ENCODE peak calls at places on chromosomes 12 and 14, in six cellular contexts. Q is neuronal stem cell, J is IMR-90, L is H9, F is trophoblast cell, P is H1. S is an unnamed sample.

GRCh38 chr14:55711171-55711811 is 131.3 kb downstream of the KTN1 start:
- DNase-seq in Q (no peak), J (peak), L (no peak), F (peak), P (no peak), S (peak)

GRCh38 chr14:50397461-50398196 is 948 bp upstream of the CDKL1 start:
- DNase-seq in Q (no peak), J (no peak), L (no peak), F (peak), P (no peak), S (no peak)

GRCh38 chr14:68308695-68309094 is 484.2 kb downstream of the ZFP36L1 start:
- DNase-seq in Q (no peak), J (no peak), L (no peak), F (no peak), P (no peak), S (no peak)

GRCh38 chr14:104297721-104298401 is 159.5 kb downstream of the KIF26A start:
- DNase-seq in Q (no peak), J (no peak), L (no peak), F (no peak), P (no peak), S (no peak)

GRCh38 chr14:74935340-74935640 is 12.2 kb upstream of the RPS6KL1 start:
- DNase-seq in Q (no peak), J (no peak), L (no peak), F (no peak), P (no peak), S (no peak)

GRCh38 chr14:102155150-102155549 is 15.5 kb downstream of the WDR20 start:
- DNase-seq in Q (peak), J (peak), L (no peak), F (no peak), P (no peak), S (peak)

GRCh38 chr12:76820888-76821482 is 57.1 kb downstream of the ZDHHC17 start:
- DNase-seq in Q (peak), J (peak), L (peak), F (peak), P (peak), S (peak)

GRCh38 chr14:80003138-80003537 is 208.2 kb downstream of the DIO2 start:
- DNase-seq in Q (no peak), J (peak), L (no peak), F (peak), P (no peak), S (peak)

GRCh38 chr14:72291908-72292688 is 359.9 kb downstream of the RGS6 start:
- DNase-seq in Q (peak), J (peak), L (no peak), F (peak), P (peak), S (no peak)

GRCh38 chr12:4164591-4165558 is 108.7 kb upstream of the CCND2 start:
- DNase-seq in Q (peak), J (peak), L (peak), F (no peak), P (peak), S (peak)

GRCh38 chr14:89650077-89650978 is 233.3 kb upstream of the FOXN3 start:
- DNase-seq in Q (no peak), J (no peak), L (no peak), F (peak), P (no peak), S (no peak)

GRCh38 chr12:131044760-131045381 is 91.2 kb downstream of the ADGRD1 start:
- DNase-seq in Q (no peak), J (no peak), L (no peak), F (peak), P (no peak), S (no peak)

GRCh38 chr12:46445551-46446235 is 73.1 kb upstream of the SLC38A2 start:
- DNase-seq in Q (no peak), J (no peak), L (no peak), F (no peak), P (no peak), S (no peak)

GRCh38 chr12:99959549-99960170 is 25.1 kb downstream of the ANKS1B start:
- DNase-seq in Q (no peak), J (no peak), L (no peak), F (no peak), P (no peak), S (peak)

GRCh38 chr12:128339669-128340068 is 72.7 kb downstream of the TMEM132C start:
- DNase-seq in Q (no peak), J (no peak), L (no peak), F (no peak), P (no peak), S (no peak)

GRCh38 chr14:71204231-71204630 is 297.0 kb downstream of the PCNX1 start:
- DNase-seq in Q (no peak), J (no peak), L (no peak), F (no peak), P (no peak), S (no peak)

GRCh38 chr12:26891704-26892103 is 46.1 kb downstream of the INTS13 start:
- DNase-seq in Q (no peak), J (no peak), L (no peak), F (no peak), P (no peak), S (no peak)

GRCh38 chr12:55716582-55717396 is 943 bp downstream of the BLOC1S1 start:
- DNase-seq in Q (no peak), J (no peak), L (no peak), F (no peak), P (no peak), S (no peak)

GRCh38 chr14:54002653-54003052 is 46.0 kb upstream of the BMP4 start:
- DNase-seq in Q (no peak), J (peak), L (no peak), F (peak), P (no peak), S (peak)

DNA sequence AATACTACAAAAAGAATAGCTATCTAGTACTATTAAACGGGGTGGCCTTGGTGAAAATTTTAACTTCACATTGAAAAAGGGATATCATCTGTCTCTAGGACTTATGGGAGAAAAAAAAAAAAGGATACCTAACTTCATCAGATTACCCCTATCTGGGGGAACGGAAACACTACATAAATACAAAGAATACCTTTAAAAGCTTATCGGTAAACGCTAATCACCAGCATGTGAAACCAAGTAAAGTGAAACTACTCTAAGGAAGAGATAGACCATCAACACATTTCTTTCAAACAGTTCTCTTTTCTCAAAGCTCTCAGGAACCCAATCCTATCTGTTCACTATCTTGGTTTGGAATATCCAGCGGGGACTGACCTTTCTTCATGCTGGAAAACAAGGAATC is 3.5 kb downstream of the KICS2 start:
- DNase-seq in Q (no peak), J (no peak), L (no peak), F (peak), P (no peak), S (no peak)
- H2AFZ ChIP-seq in Q (no peak), J (no peak), L (no peak), F (no peak), P (no peak), S (no peak)

GRCh38 chr12:109743076-109743910 is 29.7 kb downstream of the FAM222A start:
- DNase-seq in Q (no peak), J (no peak), L (peak), F (no peak), P (no peak), S (no peak)

GRCh38 chr12:109739747-109740693 is 26.4 kb downstream of the FAM222A start:
- DNase-seq in Q (no peak), J (no peak), L (peak), F (no peak), P (no peak), S (no peak)

GRCh38 chr12:109741286-109741969 is 27.8 kb downstream of the FAM222A start:
- DNase-seq in Q (no peak), J (no peak), L (peak), F (no peak), P (no peak), S (no peak)

GRCh38 chr12:109740694-109741245 is 27.1 kb downstream of the FAM222A start:
- DNase-seq in Q (no peak), J (no peak), L (no peak), F (no peak), P (no peak), S (no peak)

GRCh38 chr12:109741970-109742372 is 28.3 kb downstream of the FAM222A start:
- DNase-seq in Q (no peak), J (no peak), L (peak), F (no peak), P (no peak), S (no peak)
- H2BK5ac ChIP-seq in Q (no peak), J (no peak), L (no peak), F (no peak), P (no peak), S (no peak)

DNA sequence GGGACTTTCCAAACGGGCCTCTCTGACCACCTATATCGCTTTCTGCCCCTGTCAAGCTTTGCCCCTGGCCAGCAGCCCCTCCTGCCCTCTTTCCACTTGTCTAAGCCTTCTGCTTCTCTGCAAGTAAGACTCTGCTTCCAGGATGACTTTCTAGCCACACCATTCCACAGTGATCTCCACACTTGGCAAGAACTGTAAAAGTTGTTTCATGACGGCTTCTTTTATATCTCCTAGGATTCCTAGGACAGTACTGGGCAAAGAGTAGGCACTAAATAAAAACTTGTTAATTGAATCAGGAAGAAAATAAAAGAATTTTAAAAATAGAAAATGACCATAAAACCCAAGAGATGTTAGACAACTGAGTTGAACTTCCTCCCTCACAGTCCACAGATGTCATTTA is 1.8 kb upstream of the PTPN21 start:
- DNase-seq in Q (no peak), J (peak), L (no peak), F (no peak), P (no peak), S (no peak)
- H2AFZ ChIP-seq in Q (no peak), J (peak), L (no peak), F (no peak), P (peak), S (no peak)

DNA sequence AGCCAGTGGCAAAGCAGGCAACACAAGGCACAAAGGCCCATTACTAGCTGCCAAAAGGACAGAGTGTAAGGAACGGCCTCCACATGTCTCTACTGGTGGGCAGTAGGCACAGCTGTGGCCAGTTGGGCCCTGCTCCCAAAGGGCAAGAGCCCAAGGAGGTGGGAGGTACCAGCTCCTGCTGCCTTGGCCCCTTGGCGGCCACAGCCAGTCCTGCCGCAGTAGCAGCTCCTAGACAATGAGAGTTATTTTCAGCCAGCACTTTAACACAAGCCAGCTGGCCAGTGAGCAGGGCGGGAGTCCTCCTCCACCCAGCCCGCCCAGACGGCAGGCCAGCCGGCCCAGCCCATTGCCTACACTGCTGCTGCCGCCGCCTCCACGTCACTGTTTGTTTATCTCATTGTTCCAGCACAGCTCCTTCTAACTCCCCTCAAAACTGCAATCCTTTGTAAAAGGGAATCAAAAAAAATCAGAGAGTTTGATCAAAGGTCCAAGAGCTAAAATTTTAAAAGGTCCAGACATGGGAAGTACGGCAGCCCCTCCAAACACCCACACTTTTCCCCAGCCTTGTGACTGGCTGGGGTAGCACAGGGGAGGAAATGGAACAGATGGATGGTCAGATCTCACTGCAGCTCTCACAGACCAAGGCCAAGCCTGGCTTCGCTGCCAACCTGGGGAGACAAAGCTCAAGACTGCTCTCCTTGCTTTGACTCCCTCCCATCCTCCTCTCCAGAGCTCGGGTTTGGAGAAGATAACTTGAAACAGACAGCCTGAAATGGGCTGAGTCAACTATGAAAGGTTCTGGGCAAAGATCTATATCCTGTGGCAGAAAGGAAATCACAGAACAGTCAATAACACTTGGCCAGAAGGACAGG is 33.5 kb downstream of the FMNL3 start:
- DNase-seq in Q (peak), J (peak), L (peak), F (peak), P (no peak), S (peak)
- H2BK5ac ChIP-seq in Q (no peak), J (peak), L (no peak), F (no peak), P (peak), S (no peak)

DNA sequence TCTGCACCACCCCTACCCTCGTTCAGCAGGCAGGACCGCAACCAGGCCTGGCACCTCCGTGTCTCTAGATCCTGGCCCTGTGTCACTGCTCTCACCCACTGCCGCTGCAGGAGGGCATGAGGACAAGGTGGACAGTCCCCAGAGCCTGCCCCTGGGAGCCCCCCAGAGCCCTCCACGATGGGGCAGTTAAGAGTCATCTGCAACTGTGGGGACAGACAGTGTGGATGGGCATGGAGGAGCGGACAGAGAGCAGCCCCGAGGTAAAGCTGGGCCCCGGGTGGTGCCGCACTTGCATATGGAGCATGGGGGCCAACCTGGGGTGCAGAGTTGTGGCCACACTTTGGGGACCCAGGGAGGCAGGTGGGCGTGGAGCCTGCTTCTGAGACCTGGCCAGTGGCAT is 905.1 kb upstream of the USP15 start:
- DNase-seq in Q (no peak), J (no peak), L (no peak), F (no peak), P (no peak), S (no peak)
- H2AFZ ChIP-seq in Q (no peak), J (no peak), L (no peak), F (no peak), P (no peak), S (no peak)

GRCh38 chr12:34626363-34627157 is 604.3 kb downstream of the ALG10 start:
- DNase-seq in Q (no peak), J (no peak), L (no peak), F (no peak), P (no peak), S (no peak)
- H2BK5ac ChIP-seq in Q (no peak), J (no peak), L (no peak), F (no peak), P (no peak), S (no peak)

DNA sequence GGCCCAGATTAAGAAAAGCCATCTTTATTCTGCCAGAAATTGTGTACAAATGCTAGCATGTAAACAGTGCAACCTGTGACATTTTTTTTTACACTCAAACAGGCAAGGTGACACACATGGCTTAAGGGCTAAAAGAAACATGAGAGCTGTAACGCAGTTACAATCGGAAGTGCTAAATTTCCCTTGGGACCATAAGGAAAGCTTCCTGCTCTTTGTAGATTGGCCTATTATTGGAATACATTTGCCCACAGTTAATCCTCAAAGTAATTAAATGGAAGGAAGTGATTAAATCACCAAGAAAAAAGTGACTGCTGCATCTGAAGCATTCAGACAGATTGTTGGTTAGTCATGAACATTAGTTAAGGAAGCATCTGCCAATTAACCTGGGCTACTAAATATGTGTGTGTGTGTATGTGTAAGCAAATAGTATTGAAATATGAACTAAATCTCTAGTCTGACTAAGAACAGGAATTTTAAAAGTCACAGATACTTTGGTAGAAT is 356.7 kb upstream of the ATP2B1 start:
- DNase-seq in Q (no peak), J (no peak), L (no peak), F (no peak), P (no peak), S (no peak)
- H2AFZ ChIP-seq in Q (peak), J (no peak), L (no peak), F (no peak), P (no peak), S (no peak)

DNA sequence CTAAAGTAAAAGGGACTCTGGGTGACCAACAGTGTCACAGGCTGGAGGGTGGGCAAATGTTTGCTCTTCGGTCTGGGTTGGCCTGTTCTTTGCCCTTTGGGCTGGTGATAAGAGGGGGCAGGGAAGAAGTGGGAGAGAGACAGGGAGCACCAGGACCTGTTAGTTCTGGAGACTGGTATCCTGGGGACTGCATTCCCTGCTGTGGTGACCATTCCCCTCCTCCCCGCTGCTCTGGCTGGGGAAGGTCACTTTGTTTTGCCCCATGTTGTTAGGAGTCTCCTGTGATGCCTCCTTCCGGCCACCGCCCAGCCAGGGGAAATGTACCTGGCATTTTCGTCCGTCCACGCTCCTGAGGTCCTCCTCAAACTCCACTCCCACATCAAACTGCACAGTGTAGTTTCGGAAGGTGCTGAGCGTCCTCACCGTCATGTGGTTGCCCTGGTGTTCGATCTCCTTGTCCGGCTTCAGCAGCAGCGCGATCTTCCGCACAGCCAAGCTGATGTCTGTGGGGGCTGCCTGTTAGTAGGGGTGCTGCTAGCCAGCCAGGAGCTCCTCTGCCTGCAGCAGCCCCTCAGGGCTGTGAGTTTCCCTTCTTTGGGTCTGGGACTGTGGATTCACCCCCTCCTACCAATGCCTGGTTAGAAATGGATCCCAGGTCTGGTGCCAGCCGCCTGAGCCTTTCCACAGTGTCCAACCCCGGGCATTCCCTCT is 618 bp downstream of the RBP5 start:
- DNase-seq in Q (no peak), J (no peak), L (no peak), F (no peak), P (no peak), S (no peak)
- H2BK5ac ChIP-seq in Q (no peak), J (no peak), L (no peak), F (no peak), P (peak), S (no peak)

GRCh38 chr12:23204933-23205778 is 580.2 kb downstream of the ETNK1 start:
- DNase-seq in Q (peak), J (peak), L (no peak), F (peak), P (no peak), S (peak)
- H2AFZ ChIP-seq in Q (no peak), J (no peak), L (no peak), F (no peak), P (no peak), S (no peak)

GRCh38 chr12:6323995-6324711 is 13.7 kb downstream of the PLEKHG6 start:
- DNase-seq in Q (no peak), J (no peak), L (no peak), F (no peak), P (no peak), S (no peak)

GRCh38 chr12:6321905-6322304 is 11.4 kb downstream of the PLEKHG6 start:
- DNase-seq in Q (no peak), J (no peak), L (no peak), F (peak), P (no peak), S (no peak)

GRCh38 chr12:6322969-6323339 is 12.5 kb downstream of the PLEKHG6 start:
- DNase-seq in Q (no peak), J (no peak), L (no peak), F (no peak), P (no peak), S (no peak)

GRCh38 chr12:6322352-6322751 is 11.9 kb downstream of the PLEKHG6 start:
- DNase-seq in Q (no peak), J (no peak), L (no peak), F (no peak), P (no peak), S (no peak)

DNA sequence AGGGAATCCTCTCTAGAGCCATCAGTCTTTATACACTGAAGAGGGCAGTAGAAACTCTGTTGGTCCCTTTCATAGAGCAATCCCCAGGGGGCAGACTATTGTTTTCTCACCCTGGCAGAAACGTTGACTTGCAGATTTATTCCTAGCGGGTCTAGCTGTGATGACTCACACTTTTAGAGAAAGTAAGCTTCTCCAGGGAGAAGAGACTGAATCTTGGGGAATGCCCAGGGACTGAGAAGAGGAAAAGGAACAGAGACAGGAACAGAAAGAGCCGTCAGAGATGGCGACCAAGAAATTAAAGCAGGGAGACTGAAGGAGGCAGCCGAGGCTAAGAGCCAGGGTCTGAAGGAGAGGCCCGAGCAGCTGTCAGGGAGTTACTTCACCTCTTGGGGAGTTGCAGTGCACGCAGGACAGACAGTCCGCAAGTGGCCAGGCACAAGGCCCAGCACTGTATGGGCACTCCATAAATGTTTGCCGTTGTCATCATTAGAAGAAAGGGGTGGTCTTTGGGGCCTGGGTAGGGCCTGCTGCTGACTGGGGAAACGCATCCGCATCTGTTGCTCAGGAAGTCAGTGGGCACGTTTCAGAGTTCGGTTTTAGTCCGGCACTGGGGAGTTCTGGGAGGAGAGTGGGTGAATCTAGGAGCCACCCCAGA is 13.0 kb downstream of the PLEKHG6 start:
- DNase-seq in Q (no peak), J (peak), L (peak), F (peak), P (peak), S (peak)
- H2BK5ac ChIP-seq in Q (peak), J (peak), L (no peak), F (peak), P (peak), S (peak)